ENCODE peak calls at places on chromosomes 2 and 18, in seven cellular contexts. W is suprapubic skin, V is HCT116, T is SK-N-SH, C is spleen, Y is K562, L is HL-60. I is an unnamed sample.

GRCh38 chr2:58923869-58924268 is 682.7 kb upstream of the FANCL start:
- DNase-seq in C (no peak), V (no peak), L (no peak), Y (no peak), W (no peak), T (no peak), I (no peak)

GRCh38 chr2:23516546-23517256 is 131.7 kb downstream of the KLHL29 start:
- DNase-seq in C (no peak), Y (no peak), V (no peak), T (no peak), L (no peak), W (no peak), I (no peak)

GRCh38 chr2:15819576-15820282 is 120.6 kb upstream of the MYCN start:
- DNase-seq in L (no peak), C (no peak), Y (no peak), T (no peak), V (no peak), W (no peak), I (no peak)

GRCh38 chr2:190882831-190883582 is 2.4 kb downstream of the GLS start:
- DNase-seq in L (peak; percentile 40), W (no peak), V (no peak), T (no peak), C (no peak), Y (no peak), I (no peak)

GRCh38 chr2:231513746-231514224 is 16.5 kb downstream of the NMUR1 start:
- DNase-seq in Y (no peak), V (no peak), C (no peak), T (no peak), W (no peak), L (no peak), I (no peak)

GRCh38 chr18:28050561-28050960 is 126.4 kb downstream of the CDH2 start:
- DNase-seq in V (no peak), T (no peak), W (no peak), C (no peak), Y (no peak), L (no peak), I (no peak)

GRCh38 chr2:121529439-121530209 is 1.1 kb upstream of the RNU4ATAC start:
- DNase-seq in L (peak; percentile 41), V (no peak), W (no peak), T (peak; percentile 91), Y (peak; percentile 76), C (no peak), I (peak; percentile 55)

GRCh38 chr2:88967844-88968243 is 276.4 kb downstream of the RPIA start:
- DNase-seq in T (no peak), W (no peak), L (no peak), Y (no peak), V (peak; percentile 24), C (no peak), I (no peak)

GRCh38 chr2:105397959-105398521 is 811 bp downstream of the FHL2 start:
- DNase-seq in T (no peak), W (no peak), C (no peak), V (no peak), Y (no peak), L (no peak), I (no peak)

GRCh38 chr2:109318150-109318948 is 189.3 kb downstream of the SH3RF3 start:
- DNase-seq in W (peak; percentile 87), V (no peak), Y (no peak), L (no peak), T (peak; percentile 82), C (no peak), I (peak; percentile 61)

GRCh38 chr2:174835797-174836255 is 71.6 kb upstream of the CHRNA1 start:
- DNase-seq in C (no peak), Y (no peak), T (no peak), L (no peak), W (no peak), V (no peak), I (no peak)

GRCh38 chr2:32403782-32404181 is 47.0 kb downstream of the BIRC6 start:
- DNase-seq in Y (no peak), W (no peak), C (no peak), T (no peak), L (no peak), V (no peak), I (no peak)

GRCh38 chr2:232636788-232637420 is 3.5 kb downstream of the EFHD1 start:
- DNase-seq in W (no peak), L (no peak), C (no peak), Y (no peak), T (no peak), V (no peak), I (no peak)

GRCh38 chr2:224268441-224268840 is 133.5 kb downstream of the FAM124B start:
- DNase-seq in T (no peak), V (no peak), C (no peak), L (no peak), W (no peak), Y (no peak), I (no peak)

GRCh38 chr2:70790079-70790963 is at the start of gene FIGLA:
- DNase-seq in W (no peak), C (no peak), V (no peak), L (no peak), T (peak; percentile 78), Y (no peak), I (no peak)

GRCh38 chr2:95158891-95159619 is 593 bp downstream of the ZNF514 start:
- DNase-seq in L (peak; percentile 15), V (no peak), Y (peak; percentile 83), W (peak; percentile 80), T (peak; percentile 84), C (peak; percentile 88), I (peak; percentile 44)

GRCh38 chr2:216344958-216345315 is 27.3 kb downstream of the MARCHF4 start:
- DNase-seq in V (no peak), T (no peak), C (no peak), L (no peak), Y (no peak), W (no peak), I (no peak)

GRCh38 chr18:48889115-48889941 is 61.4 kb downstream of the SMAD7 start:
- DNase-seq in W (no peak), T (peak; percentile 57), C (peak; percentile 70), Y (no peak), V (no peak), L (no peak), I (no peak)

GRCh38 chr2:99975386-99975785 is 167.0 kb downstream of the AFF3 start:
- DNase-seq in W (no peak), C (no peak), V (no peak), T (no peak), L (no peak), Y (no peak), I (no peak)

GRCh38 chr2:96815326-96816126 is 542 bp upstream of the CNNM3 start:
- DNase-seq in V (no peak), L (no peak), T (peak; percentile 69), W (no peak), C (peak; percentile 83), Y (no peak), I (peak; percentile 26)

GRCh38 chr2:199455533-199456382 is 2.0 kb downstream of the SATB2 start:
- DNase-seq in L (peak; percentile 81), W (peak; percentile 80), C (peak; percentile 79), T (no peak), Y (peak; percentile 51), V (peak; percentile 39), I (peak; percentile 82)

GRCh38 chr2:186309901-186310300 is 176.2 kb upstream of the ZC3H15 start:
- DNase-seq in L (no peak), Y (no peak), T (no peak), V (no peak), C (no peak), W (no peak), I (no peak)

GRCh38 chr2:37096568-37096967 is 12.2 kb downstream of the GPATCH11 start:
- DNase-seq in C (no peak), Y (no peak), W (no peak), T (no peak), L (no peak), V (no peak), I (no peak)

GRCh38 chr18:61333271-61333745 is at the start of gene CDH20:
- DNase-seq in W (no peak), L (no peak), V (no peak), T (no peak), Y (no peak), C (no peak), I (no peak)

GRCh38 chr2:132652501-132652900 is 17.5 kb downstream of the LYPD1 start:
- DNase-seq in W (no peak), Y (no peak), C (no peak), T (no peak), L (no peak), V (no peak), I (no peak)

GRCh38 chr2:232444409-232445148 is 11.4 kb upstream of the ALPI start:
- DNase-seq in L (peak; percentile 77), C (no peak), W (peak; percentile 77), T (peak; percentile 75), Y (peak; percentile 65), V (peak; percentile 56), I (peak; percentile 60)

GRCh38 chr2:68251187-68251854 is 1.0 kb downstream of the PPP3R1 start:
- DNase-seq in L (peak; percentile 88), T (peak; percentile 65), V (peak; percentile 51), W (peak; percentile 85), C (peak; percentile 92), Y (peak; percentile 64), I (peak; percentile 86)

GRCh38 chr2:72080286-72081145 is 67.1 kb downstream of the CYP26B1 start:
- DNase-seq in V (no peak), T (no peak), L (no peak), W (no peak), C (peak; percentile 45), Y (no peak), I (no peak)

GRCh38 chr2:176976766-176977165 is 235.8 kb upstream of the HNRNPA3 start:
- DNase-seq in L (no peak), V (no peak), W (no peak), C (no peak), Y (no peak), T (no peak), I (no peak)

GRCh38 chr2:35454966-35455638 is 900.5 kb upstream of the CRIM1 start:
- DNase-seq in W (no peak), Y (no peak), L (no peak), T (peak; percentile 2), V (peak; percentile 2), C (no peak), I (no peak)
- TF ChIP-seq CTCF in W (no peak), Y (no peak), L (no peak), T (peak; percentile 48), V (peak; percentile 18), C (no peak), I (no peak)

GRCh38 chr2:19362094-19362649 is 3.7 kb upstream of the OSR1 start:
- DNase-seq in Y (no peak), C (no peak), L (no peak), T (peak; percentile 47), W (no peak), V (no peak), I (no peak)
- TF ChIP-seq POLR2AphosphoS5 in Y (no peak), C (no peak), L (no peak), T (no peak), W (no peak), V (no peak), I (peak; percentile 2)

DNA sequence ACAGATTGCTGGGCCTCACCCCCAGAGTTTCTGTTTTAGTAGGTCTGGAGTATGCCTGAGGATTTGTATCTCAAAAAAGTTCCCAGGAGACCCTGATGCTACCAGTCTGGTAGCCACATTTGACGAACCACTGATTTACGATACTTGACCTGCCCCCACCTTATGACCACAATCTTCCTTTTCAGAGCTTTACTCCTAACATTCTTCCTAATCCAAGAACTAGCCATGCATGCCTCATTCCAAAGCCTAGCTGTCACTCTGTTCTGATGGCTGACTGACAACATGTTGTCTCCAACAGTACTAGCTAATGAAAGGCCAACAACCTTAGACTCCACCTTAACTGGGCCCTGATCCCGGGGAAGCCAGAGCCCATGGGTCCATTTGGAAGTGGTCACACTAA is 191.4 kb downstream of the MBD2 start:
- DNase-seq in Y (no peak), V (no peak), C (no peak), T (no peak), L (no peak), W (no peak), I (no peak)
- TF ChIP-seq CTCF in Y (no peak), V (no peak), C (no peak), T (no peak), L (no peak), W (no peak), I (no peak)

GRCh38 chr2:7725850-7726242 is 808.6 kb downstream of the RNF144A start:
- DNase-seq in L (no peak), V (no peak), Y (no peak), W (no peak), C (no peak), T (no peak), I (no peak)
- TF ChIP-seq POLR2AphosphoS5 in L (no peak), V (no peak), Y (no peak), W (no peak), C (no peak), T (no peak), I (no peak)